ENCODE peak calls at places on chromosomes 5 and 9, in six cellular contexts. N, J, V, M, O and C are unnamed samples.

GRCh38 chr5:173577817-173578216 is 38.6 kb downstream of the BOD1 start:
- DNase-seq in N (no peak), J (no peak), V (no peak), M (no peak), O (no peak), C (no peak)

GRCh38 chr9:127295005-127295404 is 30.4 kb downstream of the GARNL3 start:
- DNase-seq in N (no peak), J (no peak), V (no peak), M (no peak), O (no peak), C (no peak)

GRCh38 chr9:133163559-133164208 is at the start of gene GBGT1:
- DNase-seq in N (no peak), J (no peak), V (no peak), M (no peak), O (peak; percentile 77), C (no peak)

GRCh38 chr9:112166176-112167140 is 8.6 kb downstream of the SUSD1 start:
- DNase-seq in N (peak; percentile 59), J (no peak), V (peak; percentile 47), M (no peak), O (peak; percentile 60), C (peak; percentile 14)

GRCh38 chr9:37284631-37285030 is 137.9 kb upstream of the GRHPR start:
- DNase-seq in N (no peak), J (no peak), V (no peak), M (no peak), O (no peak), C (peak; percentile 41)

GRCh38 chr5:158819840-158820620 is 279.7 kb downstream of the EBF1 start:
- DNase-seq in N (no peak), J (no peak), V (no peak), M (peak; percentile 77), O (no peak), C (peak; percentile 33)

GRCh38 chr5:173290477-173291131 is 37.6 kb downstream of the STC2 start:
- DNase-seq in N (no peak), J (no peak), V (peak; percentile 55), M (no peak), O (no peak), C (peak; percentile 45)

GRCh38 chr5:154487541-154487940 is 9.5 kb upstream of the HAND1 start:
- DNase-seq in N (no peak), J (no peak), V (no peak), M (peak; percentile 60), O (no peak), C (no peak)

GRCh38 chr5:7392401-7393024 is 3.4 kb upstream of the ADCY2 start:
- DNase-seq in N (peak; percentile 46), J (no peak), V (peak; percentile 6), M (no peak), O (peak; percentile 34), C (no peak)

GRCh38 chr9:87089963-87090362 is 142.7 kb upstream of the GAS1 start:
- DNase-seq in N (no peak), J (no peak), V (no peak), M (no peak), O (no peak), C (no peak)

GRCh38 chr5:16585028-16585667 is 31.6 kb downstream of the RETREG1 start:
- DNase-seq in N (no peak), J (peak; percentile 25), V (no peak), M (no peak), O (peak; percentile 11), C (no peak)

GRCh38 chr5:10663531-10664183 is 97.4 kb downstream of the DAP start:
- DNase-seq in N (no peak), J (no peak), V (peak; percentile 15), M (no peak), O (no peak), C (peak; percentile 64)

GRCh38 chr5:54672867-54673266 is 155.3 kb downstream of the SNX18 start:
- DNase-seq in N (no peak), J (no peak), V (no peak), M (no peak), O (no peak), C (no peak)

GRCh38 chr5:84378420-84378819 is 6.3 kb downstream of the EDIL3 start:
- DNase-seq in N (no peak), J (no peak), V (no peak), M (no peak), O (no peak), C (peak; percentile 90)

GRCh38 chr9:134504106-134504385 is 137.6 kb upstream of the COL5A1 start:
- DNase-seq in N (no peak), J (no peak), V (no peak), M (no peak), O (no peak), C (no peak)

GRCh38 chr9:69131682-69132081 is 42.4 kb upstream of the TJP2 start:
- DNase-seq in N (peak; percentile 26), J (no peak), V (peak; percentile 93), M (no peak), O (no peak), C (peak; percentile 96)

GRCh38 chr9:126506361-126507317 is 107.1 kb upstream of the LMX1B start:
- DNase-seq in N (no peak), J (no peak), V (no peak), M (no peak), O (no peak), C (no peak)

GRCh38 chr5:132233081-132233480 is 5.4 kb upstream of the P4HA2 start:
- DNase-seq in N (no peak), J (no peak), V (no peak), M (no peak), O (no peak), C (no peak)

GRCh38 chr5:173333900-173334685 is 5.9 kb upstream of the STC2 start:
- DNase-seq in N (no peak), J (no peak), V (no peak), M (no peak), O (no peak), C (peak; percentile 80)

GRCh38 chr5:135714126-135714894 is 120.2 kb upstream of the SLC25A48 start:
- DNase-seq in N (no peak), J (no peak), V (no peak), M (no peak), O (no peak), C (no peak)

GRCh38 chr5:142202282-142202681 is 93.7 kb downstream of the NDFIP1 start:
- DNase-seq in N (no peak), J (no peak), V (no peak), M (no peak), O (no peak), C (peak; percentile 65)

GRCh38 chr9:967436-967835 is 9.0 kb upstream of the DMRT3 start:
- DNase-seq in N (no peak), J (peak; percentile 15), V (no peak), M (no peak), O (no peak), C (no peak)

DNA sequence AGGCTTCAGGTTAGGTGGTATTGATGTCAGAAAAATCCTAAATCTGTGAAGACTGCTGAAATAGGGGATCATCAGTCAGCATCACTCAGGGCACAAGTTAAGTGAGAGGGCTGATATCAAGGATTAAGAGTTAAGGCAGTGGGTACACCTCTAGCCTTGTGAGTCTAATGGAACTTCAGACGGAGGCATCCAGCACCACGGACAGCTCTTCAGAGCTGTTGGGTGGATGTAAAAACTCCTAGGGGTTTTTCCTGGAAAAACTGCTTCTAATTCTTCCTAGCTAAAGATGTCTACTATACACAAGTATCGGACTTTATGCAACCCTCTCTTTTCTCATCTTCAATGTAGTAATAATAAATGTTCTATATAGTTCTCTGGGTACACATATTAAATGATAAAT is 165.9 kb downstream of the SH3GL2 start:
- DNase-seq in N (no peak), J (peak; percentile 8), V (no peak), M (no peak), O (no peak), C (peak; percentile 12)
- TF ChIP-seq BHLHE40 in N (no peak), J (no peak), V (no peak), M (no peak), O (no peak), C (no peak)

GRCh38 chr9:21935631-21936030 is 58.6 kb downstream of the CDKN2A start:
- DNase-seq in N (no peak), J (no peak), V (no peak), M (no peak), O (no peak), C (no peak)

GRCh38 chr9:21933865-21934264 is 60.3 kb downstream of the CDKN2A start:
- DNase-seq in N (no peak), J (no peak), V (no peak), M (no peak), O (no peak), C (peak; percentile 57)

GRCh38 chr9:21931428-21931827 is 62.8 kb downstream of the CDKN2A start:
- DNase-seq in N (no peak), J (no peak), V (no peak), M (no peak), O (no peak), C (peak; percentile 8)

GRCh38 chr9:21936161-21936560 is 58.0 kb downstream of the CDKN2A start:
- DNase-seq in N (no peak), J (no peak), V (no peak), M (no peak), O (no peak), C (no peak)

DNA sequence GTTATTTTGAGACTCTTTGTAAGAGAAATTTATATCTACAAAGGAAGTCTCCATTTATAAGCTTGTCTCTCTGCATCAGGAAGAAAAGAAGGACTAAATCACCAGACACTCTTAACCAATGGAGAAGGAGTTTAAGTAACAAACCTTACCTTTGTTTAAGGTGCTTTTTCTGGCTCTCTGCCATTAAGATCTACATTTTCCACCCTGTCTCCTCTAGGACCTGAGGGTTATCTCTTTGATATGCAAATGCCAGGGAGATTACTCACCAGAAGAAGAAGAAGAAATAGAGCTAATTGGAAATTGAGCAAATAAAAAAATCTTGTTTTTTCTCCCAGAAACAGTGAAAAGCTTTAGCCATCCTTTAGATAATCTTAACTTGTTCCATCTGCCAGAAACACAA is 60.9 kb downstream of the CDKN2A start:
- DNase-seq in N (no peak), J (no peak), V (no peak), M (no peak), O (no peak), C (no peak)
- TF ChIP-seq BHLHE40 in N (no peak), J (no peak), V (no peak), M (no peak), O (no peak), C (no peak)

GRCh38 chr5:179051784-179052183 is 8.4 kb upstream of the ZNF354C start:
- DNase-seq in N (no peak), J (no peak), V (no peak), M (no peak), O (no peak), C (no peak)
- TF ChIP-seq BHLHE40 in N (no peak), J (no peak), V (no peak), M (no peak), O (no peak), C (no peak)

DNA sequence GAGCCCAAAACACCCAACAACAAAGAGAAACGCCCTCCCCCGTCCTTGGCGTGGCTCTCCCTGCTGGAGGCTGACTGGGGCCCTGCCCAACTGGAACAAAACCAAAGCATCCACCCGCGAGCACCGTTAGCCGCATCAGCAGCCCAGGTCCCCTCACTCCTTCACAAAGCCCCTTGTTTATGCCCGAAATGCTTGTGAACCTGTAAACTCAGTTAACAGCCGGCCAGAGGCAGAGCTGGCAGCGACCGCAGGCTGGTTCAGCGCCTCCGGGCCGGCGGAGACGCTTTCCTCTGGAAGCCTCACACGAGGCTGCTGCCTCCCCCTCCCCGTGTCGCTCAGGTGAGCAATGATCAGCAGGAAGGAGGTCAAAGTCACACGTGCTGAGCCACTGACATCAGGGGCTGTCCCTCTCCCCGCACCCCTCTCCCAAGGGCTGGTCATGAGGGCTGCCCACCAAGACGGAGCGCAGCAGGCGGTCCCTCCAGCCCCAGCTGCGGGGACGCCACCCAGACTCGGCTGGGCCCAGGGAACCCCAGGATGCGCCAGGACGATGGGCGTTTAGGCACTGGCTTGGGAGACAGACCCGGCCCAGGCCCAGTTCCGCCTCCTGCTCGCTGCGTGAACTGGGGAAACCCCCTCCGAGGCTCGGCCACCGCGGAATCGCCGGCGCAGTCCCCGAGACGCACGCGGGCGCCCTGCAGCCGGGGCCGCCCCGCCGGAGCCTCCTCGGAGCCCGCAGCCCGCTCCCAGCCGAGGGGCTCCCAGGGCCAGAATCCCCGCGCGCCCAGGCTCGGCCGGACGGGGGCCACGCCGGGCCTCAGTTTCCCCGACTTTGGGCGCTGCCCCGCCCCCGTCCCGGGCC is 563 bp downstream of the SNAPC4 start:
- DNase-seq in N (no peak), J (peak; percentile 27), V (no peak), M (no peak), O (peak; percentile 36), C (no peak)
- TF ChIP-seq BHLHE40 in N (no peak), J (no peak), V (peak; percentile 45), M (peak; percentile 77), O (peak; percentile 5), C (no peak)